ENCODE peak calls at places on chromosomes 13 and 19, in eight cellular contexts. One of them, this sample, is unnamed.

GRCh38 chr19:38274734-38275133 is 10.4 kb downstream of the SPINT2 start:
- DNase-seq in fibroblast of villous mesenchyme: no peak
- DNase-seq in CD8-positive, alpha-beta memory T cell: no peak
- DNase-seq in activated CD4-positive, alpha-beta T cell treated with anti-CD3 and anti-CD28 coated beads, Interleukin-2, amount 50 U/mL, for 1 hour: no peak
- DNase-seq in RPMI7951: no peak
- DNase-seq in T-helper 17 cell: no peak
- DNase-seq in naive thymus-derived CD4-positive, alpha-beta T cell: no peak
- DNase-seq in OCI-LY7: no peak
- DNase-seq in this sample: no peak

GRCh38 chr13:27704681-27705080 is 83.0 kb downstream of the POLR1D start:
- DNase-seq in fibroblast of villous mesenchyme: peak
- DNase-seq in CD8-positive, alpha-beta memory T cell: no peak
- DNase-seq in activated CD4-positive, alpha-beta T cell treated with anti-CD3 and anti-CD28 coated beads, Interleukin-2, amount 50 U/mL, for 1 hour: no peak
- DNase-seq in RPMI7951: peak
- DNase-seq in T-helper 17 cell: no peak
- DNase-seq in naive thymus-derived CD4-positive, alpha-beta T cell: no peak
- DNase-seq in OCI-LY7: no peak
- DNase-seq in this sample: no peak

GRCh38 chr13:49253997-49254396 is 6.3 kb downstream of the CDADC1 start:
- DNase-seq in fibroblast of villous mesenchyme: no peak
- DNase-seq in CD8-positive, alpha-beta memory T cell: no peak
- DNase-seq in activated CD4-positive, alpha-beta T cell treated with anti-CD3 and anti-CD28 coated beads, Interleukin-2, amount 50 U/mL, for 1 hour: no peak
- DNase-seq in RPMI7951: no peak
- DNase-seq in T-helper 17 cell: no peak
- DNase-seq in naive thymus-derived CD4-positive, alpha-beta T cell: no peak
- DNase-seq in OCI-LY7: no peak
- DNase-seq in this sample: no peak

GRCh38 chr13:113642563-113642962 is 15.4 kb downstream of the ATP4B start:
- DNase-seq in fibroblast of villous mesenchyme: no peak
- DNase-seq in CD8-positive, alpha-beta memory T cell: no peak
- DNase-seq in activated CD4-positive, alpha-beta T cell treated with anti-CD3 and anti-CD28 coated beads, Interleukin-2, amount 50 U/mL, for 1 hour: no peak
- DNase-seq in RPMI7951: no peak
- DNase-seq in T-helper 17 cell: no peak
- DNase-seq in naive thymus-derived CD4-positive, alpha-beta T cell: no peak
- DNase-seq in OCI-LY7: no peak
- DNase-seq in this sample: no peak

GRCh38 chr19:58229255-58229639 is 533 bp downstream of the ZNF544 start:
- DNase-seq in fibroblast of villous mesenchyme: peak
- DNase-seq in CD8-positive, alpha-beta memory T cell: no peak
- DNase-seq in activated CD4-positive, alpha-beta T cell treated with anti-CD3 and anti-CD28 coated beads, Interleukin-2, amount 50 U/mL, for 1 hour: peak
- DNase-seq in RPMI7951: peak
- DNase-seq in T-helper 17 cell: no peak
- DNase-seq in naive thymus-derived CD4-positive, alpha-beta T cell: no peak
- DNase-seq in OCI-LY7: peak
- DNase-seq in this sample: peak

GRCh38 chr13:39881887-39882286 is 226.4 kb downstream of the COG6 start:
- DNase-seq in fibroblast of villous mesenchyme: no peak
- DNase-seq in CD8-positive, alpha-beta memory T cell: no peak
- DNase-seq in activated CD4-positive, alpha-beta T cell treated with anti-CD3 and anti-CD28 coated beads, Interleukin-2, amount 50 U/mL, for 1 hour: no peak
- DNase-seq in RPMI7951: no peak
- DNase-seq in T-helper 17 cell: no peak
- DNase-seq in naive thymus-derived CD4-positive, alpha-beta T cell: no peak
- DNase-seq in OCI-LY7: no peak
- DNase-seq in this sample: no peak

GRCh38 chr19:1154731-1155351 is 19.2 kb downstream of the SBNO2 start:
- DNase-seq in fibroblast of villous mesenchyme: peak
- DNase-seq in CD8-positive, alpha-beta memory T cell: no peak
- DNase-seq in activated CD4-positive, alpha-beta T cell treated with anti-CD3 and anti-CD28 coated beads, Interleukin-2, amount 50 U/mL, for 1 hour: no peak
- DNase-seq in RPMI7951: peak
- DNase-seq in T-helper 17 cell: no peak
- DNase-seq in naive thymus-derived CD4-positive, alpha-beta T cell: no peak
- DNase-seq in OCI-LY7: no peak
- DNase-seq in this sample: peak

GRCh38 chr19:17794731-17795494 is at the start of gene B3GNT3:
- DNase-seq in fibroblast of villous mesenchyme: no peak
- DNase-seq in CD8-positive, alpha-beta memory T cell: peak
- DNase-seq in activated CD4-positive, alpha-beta T cell treated with anti-CD3 and anti-CD28 coated beads, Interleukin-2, amount 50 U/mL, for 1 hour: no peak
- DNase-seq in RPMI7951: peak
- DNase-seq in T-helper 17 cell: no peak
- DNase-seq in naive thymus-derived CD4-positive, alpha-beta T cell: peak
- DNase-seq in OCI-LY7: no peak
- DNase-seq in this sample: peak

GRCh38 chr19:39078436-39079200 is 5.5 kb upstream of the ACP7 start:
- DNase-seq in fibroblast of villous mesenchyme: peak
- DNase-seq in CD8-positive, alpha-beta memory T cell: no peak
- DNase-seq in activated CD4-positive, alpha-beta T cell treated with anti-CD3 and anti-CD28 coated beads, Interleukin-2, amount 50 U/mL, for 1 hour: no peak
- DNase-seq in RPMI7951: peak
- DNase-seq in T-helper 17 cell: no peak
- DNase-seq in naive thymus-derived CD4-positive, alpha-beta T cell: no peak
- DNase-seq in OCI-LY7: no peak
- DNase-seq in this sample: peak

GRCh38 chr13:45299194-45299593 is 41.8 kb downstream of the TPT1 start:
- DNase-seq in fibroblast of villous mesenchyme: no peak
- DNase-seq in CD8-positive, alpha-beta memory T cell: no peak
- DNase-seq in activated CD4-positive, alpha-beta T cell treated with anti-CD3 and anti-CD28 coated beads, Interleukin-2, amount 50 U/mL, for 1 hour: no peak
- DNase-seq in RPMI7951: peak
- DNase-seq in T-helper 17 cell: no peak
- DNase-seq in naive thymus-derived CD4-positive, alpha-beta T cell: no peak
- DNase-seq in OCI-LY7: no peak
- DNase-seq in this sample: no peak

GRCh38 chr13:76758257-76758656 is 127.9 kb downstream of the KCTD12 start:
- DNase-seq in fibroblast of villous mesenchyme: peak
- DNase-seq in CD8-positive, alpha-beta memory T cell: no peak
- DNase-seq in activated CD4-positive, alpha-beta T cell treated with anti-CD3 and anti-CD28 coated beads, Interleukin-2, amount 50 U/mL, for 1 hour: no peak
- DNase-seq in RPMI7951: no peak
- DNase-seq in T-helper 17 cell: no peak
- DNase-seq in naive thymus-derived CD4-positive, alpha-beta T cell: no peak
- DNase-seq in OCI-LY7: no peak
- DNase-seq in this sample: no peak

GRCh38 chr19:35714601-35715354 is 3.0 kb upstream of the KMT2B start:
- DNase-seq in fibroblast of villous mesenchyme: no peak
- DNase-seq in CD8-positive, alpha-beta memory T cell: no peak
- DNase-seq in activated CD4-positive, alpha-beta T cell treated with anti-CD3 and anti-CD28 coated beads, Interleukin-2, amount 50 U/mL, for 1 hour: no peak
- DNase-seq in RPMI7951: no peak
- DNase-seq in T-helper 17 cell: no peak
- DNase-seq in naive thymus-derived CD4-positive, alpha-beta T cell: no peak
- DNase-seq in OCI-LY7: peak
- DNase-seq in this sample: no peak

GRCh38 chr13:74047925-74048324 is 86.3 kb downstream of the KLF12 start:
- DNase-seq in fibroblast of villous mesenchyme: no peak
- DNase-seq in CD8-positive, alpha-beta memory T cell: no peak
- DNase-seq in activated CD4-positive, alpha-beta T cell treated with anti-CD3 and anti-CD28 coated beads, Interleukin-2, amount 50 U/mL, for 1 hour: no peak
- DNase-seq in RPMI7951: no peak
- DNase-seq in T-helper 17 cell: no peak
- DNase-seq in naive thymus-derived CD4-positive, alpha-beta T cell: no peak
- DNase-seq in OCI-LY7: no peak
- DNase-seq in this sample: peak

GRCh38 chr13:67438465-67438864 is 208.3 kb upstream of the PCDH9 start:
- DNase-seq in fibroblast of villous mesenchyme: no peak
- DNase-seq in CD8-positive, alpha-beta memory T cell: no peak
- DNase-seq in activated CD4-positive, alpha-beta T cell treated with anti-CD3 and anti-CD28 coated beads, Interleukin-2, amount 50 U/mL, for 1 hour: no peak
- DNase-seq in RPMI7951: no peak
- DNase-seq in T-helper 17 cell: no peak
- DNase-seq in naive thymus-derived CD4-positive, alpha-beta T cell: no peak
- DNase-seq in OCI-LY7: no peak
- DNase-seq in this sample: no peak

GRCh38 chr13:48506092-48506701 is 26.7 kb downstream of the RCBTB2 start:
- DNase-seq in fibroblast of villous mesenchyme: no peak
- DNase-seq in CD8-positive, alpha-beta memory T cell: no peak
- DNase-seq in activated CD4-positive, alpha-beta T cell treated with anti-CD3 and anti-CD28 coated beads, Interleukin-2, amount 50 U/mL, for 1 hour: no peak
- DNase-seq in RPMI7951: no peak
- DNase-seq in T-helper 17 cell: no peak
- DNase-seq in naive thymus-derived CD4-positive, alpha-beta T cell: no peak
- DNase-seq in OCI-LY7: no peak
- DNase-seq in this sample: no peak

GRCh38 chr19:9075064-9075964 is 11.5 kb upstream of the OR1M1 start:
- DNase-seq in fibroblast of villous mesenchyme: peak
- DNase-seq in CD8-positive, alpha-beta memory T cell: no peak
- DNase-seq in activated CD4-positive, alpha-beta T cell treated with anti-CD3 and anti-CD28 coated beads, Interleukin-2, amount 50 U/mL, for 1 hour: no peak
- DNase-seq in RPMI7951: peak
- DNase-seq in T-helper 17 cell: no peak
- DNase-seq in naive thymus-derived CD4-positive, alpha-beta T cell: no peak
- DNase-seq in OCI-LY7: no peak
- DNase-seq in this sample: peak

GRCh38 chr13:97205971-97206370 is 16.2 kb upstream of the MBNL2 start:
- DNase-seq in fibroblast of villous mesenchyme: peak
- DNase-seq in CD8-positive, alpha-beta memory T cell: no peak
- DNase-seq in activated CD4-positive, alpha-beta T cell treated with anti-CD3 and anti-CD28 coated beads, Interleukin-2, amount 50 U/mL, for 1 hour: no peak
- DNase-seq in RPMI7951: peak
- DNase-seq in T-helper 17 cell: no peak
- DNase-seq in naive thymus-derived CD4-positive, alpha-beta T cell: no peak
- DNase-seq in OCI-LY7: no peak
- DNase-seq in this sample: peak

GRCh38 chr13:39913339-39913738 is 257.9 kb downstream of the COG6 start:
- DNase-seq in fibroblast of villous mesenchyme: no peak
- DNase-seq in CD8-positive, alpha-beta memory T cell: no peak
- DNase-seq in activated CD4-positive, alpha-beta T cell treated with anti-CD3 and anti-CD28 coated beads, Interleukin-2, amount 50 U/mL, for 1 hour: no peak
- DNase-seq in RPMI7951: no peak
- DNase-seq in T-helper 17 cell: no peak
- DNase-seq in naive thymus-derived CD4-positive, alpha-beta T cell: no peak
- DNase-seq in OCI-LY7: no peak
- DNase-seq in this sample: no peak

GRCh38 chr19:5103061-5103701 is 134.3 kb downstream of the KDM4B start:
- DNase-seq in fibroblast of villous mesenchyme: no peak
- DNase-seq in CD8-positive, alpha-beta memory T cell: no peak
- DNase-seq in activated CD4-positive, alpha-beta T cell treated with anti-CD3 and anti-CD28 coated beads, Interleukin-2, amount 50 U/mL, for 1 hour: no peak
- DNase-seq in RPMI7951: peak
- DNase-seq in T-helper 17 cell: no peak
- DNase-seq in naive thymus-derived CD4-positive, alpha-beta T cell: no peak
- DNase-seq in OCI-LY7: no peak
- DNase-seq in this sample: no peak

GRCh38 chr13:77176350-77176749 is 149.4 kb upstream of the FBXL3 start:
- DNase-seq in fibroblast of villous mesenchyme: peak
- DNase-seq in CD8-positive, alpha-beta memory T cell: no peak
- DNase-seq in activated CD4-positive, alpha-beta T cell treated with anti-CD3 and anti-CD28 coated beads, Interleukin-2, amount 50 U/mL, for 1 hour: no peak
- DNase-seq in RPMI7951: peak
- DNase-seq in T-helper 17 cell: no peak
- DNase-seq in naive thymus-derived CD4-positive, alpha-beta T cell: no peak
- DNase-seq in OCI-LY7: no peak
- DNase-seq in this sample: peak

GRCh38 chr13:21476893-21477472 is 17.9 kb upstream of the ZDHHC20 start:
- DNase-seq in fibroblast of villous mesenchyme: peak
- DNase-seq in CD8-positive, alpha-beta memory T cell: peak
- DNase-seq in activated CD4-positive, alpha-beta T cell treated with anti-CD3 and anti-CD28 coated beads, Interleukin-2, amount 50 U/mL, for 1 hour: peak
- DNase-seq in RPMI7951: peak
- DNase-seq in T-helper 17 cell: peak
- DNase-seq in naive thymus-derived CD4-positive, alpha-beta T cell: peak
- DNase-seq in OCI-LY7: peak
- DNase-seq in this sample: peak

GRCh38 chr19:6023085-6023682 is 45.2 kb upstream of the RANBP3 start:
- DNase-seq in fibroblast of villous mesenchyme: peak
- DNase-seq in CD8-positive, alpha-beta memory T cell: no peak
- DNase-seq in activated CD4-positive, alpha-beta T cell treated with anti-CD3 and anti-CD28 coated beads, Interleukin-2, amount 50 U/mL, for 1 hour: no peak
- DNase-seq in RPMI7951: peak
- DNase-seq in T-helper 17 cell: no peak
- DNase-seq in naive thymus-derived CD4-positive, alpha-beta T cell: no peak
- DNase-seq in OCI-LY7: no peak
- DNase-seq in this sample: peak

GRCh38 chr19:7926021-7926726 is at the start of gene CTXN1:
- DNase-seq in fibroblast of villous mesenchyme: peak
- DNase-seq in CD8-positive, alpha-beta memory T cell: peak
- DNase-seq in activated CD4-positive, alpha-beta T cell treated with anti-CD3 and anti-CD28 coated beads, Interleukin-2, amount 50 U/mL, for 1 hour: peak
- DNase-seq in RPMI7951: peak
- DNase-seq in T-helper 17 cell: peak
- DNase-seq in naive thymus-derived CD4-positive, alpha-beta T cell: peak
- DNase-seq in OCI-LY7: peak
- DNase-seq in this sample: peak

GRCh38 chr19:33280351-33280921 is 21.9 kb downstream of the CEBPA start:
- DNase-seq in fibroblast of villous mesenchyme: no peak
- DNase-seq in CD8-positive, alpha-beta memory T cell: no peak
- DNase-seq in activated CD4-positive, alpha-beta T cell treated with anti-CD3 and anti-CD28 coated beads, Interleukin-2, amount 50 U/mL, for 1 hour: no peak
- DNase-seq in RPMI7951: no peak
- DNase-seq in T-helper 17 cell: no peak
- DNase-seq in naive thymus-derived CD4-positive, alpha-beta T cell: no peak
- DNase-seq in OCI-LY7: no peak
- DNase-seq in this sample: no peak

GRCh38 chr13:95315752-95316151 is 14.5 kb upstream of the ABCC4 start:
- DNase-seq in fibroblast of villous mesenchyme: no peak
- DNase-seq in CD8-positive, alpha-beta memory T cell: no peak
- DNase-seq in activated CD4-positive, alpha-beta T cell treated with anti-CD3 and anti-CD28 coated beads, Interleukin-2, amount 50 U/mL, for 1 hour: no peak
- DNase-seq in RPMI7951: no peak
- DNase-seq in T-helper 17 cell: no peak
- DNase-seq in naive thymus-derived CD4-positive, alpha-beta T cell: no peak
- DNase-seq in OCI-LY7: no peak
- DNase-seq in this sample: no peak

GRCh38 chr19:10615429-10616023 is 9.8 kb upstream of the SLC44A2 start:
- DNase-seq in fibroblast of villous mesenchyme: no peak
- DNase-seq in CD8-positive, alpha-beta memory T cell: no peak
- DNase-seq in activated CD4-positive, alpha-beta T cell treated with anti-CD3 and anti-CD28 coated beads, Interleukin-2, amount 50 U/mL, for 1 hour: no peak
- DNase-seq in RPMI7951: no peak
- DNase-seq in T-helper 17 cell: no peak
- DNase-seq in naive thymus-derived CD4-positive, alpha-beta T cell: no peak
- DNase-seq in OCI-LY7: no peak
- DNase-seq in this sample: no peak

GRCh38 chr19:49403404-49404187 is 15.5 kb downstream of the KASH5 start:
- DNase-seq in fibroblast of villous mesenchyme: no peak
- DNase-seq in CD8-positive, alpha-beta memory T cell: no peak
- DNase-seq in activated CD4-positive, alpha-beta T cell treated with anti-CD3 and anti-CD28 coated beads, Interleukin-2, amount 50 U/mL, for 1 hour: no peak
- DNase-seq in RPMI7951: no peak
- DNase-seq in T-helper 17 cell: no peak
- DNase-seq in naive thymus-derived CD4-positive, alpha-beta T cell: no peak
- DNase-seq in OCI-LY7: peak
- DNase-seq in this sample: no peak

GRCh38 chr13:114039471-114040141 is 65.7 kb upstream of the C13orf46 start:
- DNase-seq in fibroblast of villous mesenchyme: no peak
- DNase-seq in CD8-positive, alpha-beta memory T cell: no peak
- DNase-seq in activated CD4-positive, alpha-beta T cell treated with anti-CD3 and anti-CD28 coated beads, Interleukin-2, amount 50 U/mL, for 1 hour: no peak
- DNase-seq in RPMI7951: no peak
- DNase-seq in T-helper 17 cell: no peak
- DNase-seq in naive thymus-derived CD4-positive, alpha-beta T cell: no peak
- DNase-seq in OCI-LY7: no peak
- DNase-seq in this sample: no peak

GRCh38 chr19:43476606-43477005 is 11.2 kb upstream of the LYPD3 start:
- DNase-seq in fibroblast of villous mesenchyme: peak
- DNase-seq in CD8-positive, alpha-beta memory T cell: no peak
- DNase-seq in activated CD4-positive, alpha-beta T cell treated with anti-CD3 and anti-CD28 coated beads, Interleukin-2, amount 50 U/mL, for 1 hour: no peak
- DNase-seq in RPMI7951: peak
- DNase-seq in T-helper 17 cell: no peak
- DNase-seq in naive thymus-derived CD4-positive, alpha-beta T cell: no peak
- DNase-seq in OCI-LY7: no peak
- DNase-seq in this sample: no peak

GRCh38 chr19:40599331-40600085 is 1.7 kb upstream of the LTBP4 start:
- DNase-seq in fibroblast of villous mesenchyme: no peak
- DNase-seq in CD8-positive, alpha-beta memory T cell: peak
- DNase-seq in activated CD4-positive, alpha-beta T cell treated with anti-CD3 and anti-CD28 coated beads, Interleukin-2, amount 50 U/mL, for 1 hour: no peak
- DNase-seq in RPMI7951: no peak
- DNase-seq in T-helper 17 cell: no peak
- DNase-seq in naive thymus-derived CD4-positive, alpha-beta T cell: no peak
- DNase-seq in OCI-LY7: no peak
- DNase-seq in this sample: no peak

GRCh38 chr13:32139251-32139650 is 107.7 kb downstream of the FRY start:
- DNase-seq in fibroblast of villous mesenchyme: no peak
- DNase-seq in CD8-positive, alpha-beta memory T cell: no peak
- DNase-seq in activated CD4-positive, alpha-beta T cell treated with anti-CD3 and anti-CD28 coated beads, Interleukin-2, amount 50 U/mL, for 1 hour: no peak
- DNase-seq in RPMI7951: no peak
- DNase-seq in T-helper 17 cell: no peak
- DNase-seq in naive thymus-derived CD4-positive, alpha-beta T cell: no peak
- DNase-seq in OCI-LY7: no peak
- DNase-seq in this sample: no peak

GRCh38 chr19:10508707-10509106 is 5.6 kb upstream of the KEAP1 start:
- DNase-seq in fibroblast of villous mesenchyme: no peak
- DNase-seq in CD8-positive, alpha-beta memory T cell: no peak
- DNase-seq in activated CD4-positive, alpha-beta T cell treated with anti-CD3 and anti-CD28 coated beads, Interleukin-2, amount 50 U/mL, for 1 hour: no peak
- DNase-seq in RPMI7951: no peak
- DNase-seq in T-helper 17 cell: no peak
- DNase-seq in naive thymus-derived CD4-positive, alpha-beta T cell: no peak
- DNase-seq in OCI-LY7: no peak
- DNase-seq in this sample: no peak

GRCh38 chr13:106532111-106532929 is 3.1 kb downstream of the EFNB2 start:
- DNase-seq in fibroblast of villous mesenchyme: peak
- DNase-seq in CD8-positive, alpha-beta memory T cell: no peak
- DNase-seq in activated CD4-positive, alpha-beta T cell treated with anti-CD3 and anti-CD28 coated beads, Interleukin-2, amount 50 U/mL, for 1 hour: no peak
- DNase-seq in RPMI7951: no peak
- DNase-seq in T-helper 17 cell: no peak
- DNase-seq in naive thymus-derived CD4-positive, alpha-beta T cell: no peak
- DNase-seq in OCI-LY7: no peak
- DNase-seq in this sample: no peak

GRCh38 chr13:97892717-97893116 is 60.8 kb upstream of the IPO5 start:
- DNase-seq in fibroblast of villous mesenchyme: peak
- DNase-seq in CD8-positive, alpha-beta memory T cell: no peak
- DNase-seq in activated CD4-positive, alpha-beta T cell treated with anti-CD3 and anti-CD28 coated beads, Interleukin-2, amount 50 U/mL, for 1 hour: no peak
- DNase-seq in RPMI7951: peak
- DNase-seq in T-helper 17 cell: no peak
- DNase-seq in naive thymus-derived CD4-positive, alpha-beta T cell: no peak
- DNase-seq in OCI-LY7: no peak
- DNase-seq in this sample: no peak